ENCODE peak calls at places on chromosomes 13 and 19, in six cellular contexts. K is mucosa of gallbladder, P is NCI-H748 treated with DMSO at 0.1 percent for 48 hours, F is EL, G is NT2/D1, W is NCI-H1105. X is an unnamed sample.

GRCh38 chr13:30932481-30933333 is at the start of gene TEX26:
- DNase-seq in K (no peak), P (no peak), F (no peak), G (no peak), W (no peak), X (peak; percentile 58)

GRCh38 chr19:45424191-45425058 is 708 bp upstream of the ERCC1 start:
- DNase-seq in K (peak; percentile 62), P (peak; percentile 70), F (peak; percentile 98), G (no peak), W (no peak), X (peak; percentile 82)

GRCh38 chr19:29687897-29688728 is 22.9 kb downstream of the PLEKHF1 start:
- DNase-seq in K (no peak), P (no peak), F (peak; percentile 70), G (no peak), W (no peak), X (peak; percentile 3)

GRCh38 chr13:107119989-107120881 is 552.3 kb upstream of the ARGLU1 start:
- DNase-seq in K (no peak), P (no peak), F (no peak), G (no peak), W (no peak), X (no peak)

GRCh38 chr19:57992841-57993240 is 9.8 kb downstream of the ZNF606 start:
- DNase-seq in K (no peak), P (no peak), F (no peak), G (no peak), W (no peak), X (no peak)

GRCh38 chr13:29702912-29703351 is 107.4 kb upstream of the SLC7A1 start:
- DNase-seq in K (no peak), P (no peak), F (peak; percentile 98), G (no peak), W (no peak), X (no peak)

GRCh38 chr13:41005709-41006108 is 13.4 kb downstream of the ELF1 start:
- DNase-seq in K (no peak), P (no peak), F (no peak), G (no peak), W (no peak), X (no peak)

GRCh38 chr13:55302568-55302967 is 1838.2 kb upstream of the PRR20A start:
- DNase-seq in K (no peak), P (no peak), F (no peak), G (no peak), W (no peak), X (no peak)

GRCh38 chr19:42563352-42564210 is 31.1 kb downstream of the CEACAM8 start:
- DNase-seq in K (peak; percentile 44), P (peak; percentile 46), F (peak; percentile 42), G (no peak), W (peak; percentile 21), X (peak; percentile 67)

GRCh38 chr19:40703029-40703755 is 12.7 kb upstream of the NUMBL start:
- DNase-seq in K (no peak), P (no peak), F (no peak), G (no peak), W (no peak), X (no peak)

GRCh38 chr13:110250258-110250891 is 56.6 kb downstream of the COL4A1 start:
- DNase-seq in K (no peak), P (no peak), F (peak; percentile 82), G (no peak), W (no peak), X (no peak)

GRCh38 chr13:45055198-45055901 is 65.0 kb upstream of the GTF2F2 start:
- DNase-seq in K (no peak), P (no peak), F (peak; percentile 89), G (no peak), W (no peak), X (no peak)

GRCh38 chr13:33686772-33687480 is 131.0 kb upstream of the RFC3 start:
- DNase-seq in K (no peak), P (no peak), F (no peak), G (no peak), W (no peak), X (no peak)

GRCh38 chr13:112803422-112803821 is 113.6 kb downstream of the ATP11A start:
- DNase-seq in K (no peak), P (no peak), F (no peak), G (no peak), W (no peak), X (no peak)

GRCh38 chr19:8423821-8424223 is 10.7 kb downstream of the MARCHF2 start:
- DNase-seq in K (peak; percentile 86), P (no peak), F (peak; percentile 98), G (peak; percentile 76), W (no peak), X (peak; percentile 50)

GRCh38 chr13:93472296-93472695 is 245.7 kb downstream of the GPC6 start:
- DNase-seq in K (no peak), P (no peak), F (no peak), G (no peak), W (no peak), X (no peak)

GRCh38 chr13:110610955-110611595 is 4.3 kb upstream of the NAXD start:
- DNase-seq in K (no peak), P (no peak), F (no peak), G (no peak), W (no peak), X (no peak)

GRCh38 chr19:23099966-23100365 is 16.9 kb upstream of the ZNF730 start:
- DNase-seq in K (no peak), P (no peak), F (no peak), G (no peak), W (no peak), X (no peak)

GRCh38 chr13:37565425-37565824 is 33.1 kb downstream of the POSTN start:
- DNase-seq in K (no peak), P (no peak), F (no peak), G (no peak), W (no peak), X (no peak)

GRCh38 chr19:47176627-47177090 is 46.0 kb downstream of the SAE1 start:
- DNase-seq in K (no peak), P (no peak), F (peak; percentile 71), G (no peak), W (no peak), X (no peak)

X was measured in NCI-H69.